ENCODE peak calls at places on chromosome 12, in eight cellular contexts. One of them, this sample, is unnamed.

GRCh38 chr12:89752331-89752730 is 43.7 kb upstream of the ATP2B1 start:
- DNase-seq in lower lobe of right lung: no peak
- DNase-seq in PC-9: no peak
- DNase-seq in stomach: no peak
- DNase-seq in SK-N-SH: no peak
- DNase-seq in Panc1: no peak
- DNase-seq in right lobe of liver: no peak
- DNase-seq in fibroblast of lung: no peak
- DNase-seq in this sample: no peak

GRCh38 chr12:123532021-123532420 is 1.5 kb downstream of the RILPL1 start:
- DNase-seq in lower lobe of right lung: no peak
- DNase-seq in PC-9: no peak
- DNase-seq in stomach: no peak
- DNase-seq in SK-N-SH: no peak
- DNase-seq in Panc1: no peak
- DNase-seq in right lobe of liver: no peak
- DNase-seq in fibroblast of lung: peak; percentile 40
- DNase-seq in this sample: no peak

GRCh38 chr12:48982397-48983080 is 4.4 kb downstream of the WNT1 start:
- DNase-seq in lower lobe of right lung: no peak
- DNase-seq in PC-9: no peak
- DNase-seq in stomach: no peak
- DNase-seq in SK-N-SH: no peak
- DNase-seq in Panc1: no peak
- DNase-seq in right lobe of liver: no peak
- DNase-seq in fibroblast of lung: no peak
- DNase-seq in this sample: no peak

GRCh38 chr12:49331360-49332222 is 5.4 kb downstream of the C1QL4 start:
- DNase-seq in lower lobe of right lung: peak; percentile 76
- DNase-seq in PC-9: no peak
- DNase-seq in stomach: peak; percentile 73
- DNase-seq in SK-N-SH: peak; percentile 81
- DNase-seq in Panc1: no peak
- DNase-seq in right lobe of liver: peak; percentile 70
- DNase-seq in fibroblast of lung: peak; percentile 67
- DNase-seq in this sample: no peak

GRCh38 chr12:111437816-111438454 is 32.2 kb downstream of the SH2B3 start:
- DNase-seq in lower lobe of right lung: peak; percentile 76
- DNase-seq in PC-9: peak; percentile 60
- DNase-seq in stomach: no peak
- DNase-seq in SK-N-SH: no peak
- DNase-seq in Panc1: no peak
- DNase-seq in right lobe of liver: peak; percentile 66
- DNase-seq in fibroblast of lung: peak; percentile 89
- DNase-seq in this sample: no peak

GRCh38 chr12:122190842-122191668 is 8.1 kb downstream of the LRRC43 start:
- DNase-seq in lower lobe of right lung: peak; percentile 57
- DNase-seq in PC-9: peak; percentile 57
- DNase-seq in stomach: peak; percentile 83
- DNase-seq in SK-N-SH: peak; percentile 87
- DNase-seq in Panc1: peak; percentile 57
- DNase-seq in right lobe of liver: peak; percentile 64
- DNase-seq in fibroblast of lung: peak; percentile 40
- DNase-seq in this sample: peak; percentile 31

GRCh38 chr12:45337835-45338234 is 121.9 kb downstream of the ANO6 start:
- DNase-seq in lower lobe of right lung: no peak
- DNase-seq in PC-9: no peak
- DNase-seq in stomach: no peak
- DNase-seq in SK-N-SH: no peak
- DNase-seq in Panc1: no peak
- DNase-seq in right lobe of liver: no peak
- DNase-seq in fibroblast of lung: no peak
- DNase-seq in this sample: no peak

GRCh38 chr12:113120670-113121370 is 14.7 kb downstream of the RASAL1 start:
- DNase-seq in lower lobe of right lung: no peak
- DNase-seq in PC-9: no peak
- DNase-seq in stomach: no peak
- DNase-seq in SK-N-SH: peak; percentile 51
- DNase-seq in Panc1: no peak
- DNase-seq in right lobe of liver: no peak
- DNase-seq in fibroblast of lung: no peak
- DNase-seq in this sample: no peak

GRCh38 chr12:65121049-65121955 is at the start of gene WIF1:
- DNase-seq in lower lobe of right lung: peak; percentile 84
- DNase-seq in PC-9: no peak
- DNase-seq in stomach: peak; percentile 45
- DNase-seq in SK-N-SH: peak; percentile 69
- DNase-seq in Panc1: no peak
- DNase-seq in right lobe of liver: peak; percentile 38
- DNase-seq in fibroblast of lung: peak; percentile 8
- DNase-seq in this sample: no peak

GRCh38 chr12:44021471-44021971 is 185.6 kb downstream of the TMEM117 start:
- DNase-seq in lower lobe of right lung: no peak
- DNase-seq in PC-9: no peak
- DNase-seq in stomach: no peak
- DNase-seq in SK-N-SH: no peak
- DNase-seq in Panc1: no peak
- DNase-seq in right lobe of liver: no peak
- DNase-seq in fibroblast of lung: peak; percentile 1
- DNase-seq in this sample: no peak

GRCh38 chr12:124160102-124160501 is 134.8 kb upstream of the RFLNA start:
- DNase-seq in lower lobe of right lung: no peak
- DNase-seq in PC-9: no peak
- DNase-seq in stomach: no peak
- DNase-seq in SK-N-SH: no peak
- DNase-seq in Panc1: no peak
- DNase-seq in right lobe of liver: no peak
- DNase-seq in fibroblast of lung: peak; percentile 13
- DNase-seq in this sample: no peak

GRCh38 chr12:68428724-68429580 is 96.8 kb upstream of the MDM1 start:
- DNase-seq in lower lobe of right lung: no peak
- DNase-seq in PC-9: no peak
- DNase-seq in stomach: no peak
- DNase-seq in SK-N-SH: no peak
- DNase-seq in Panc1: no peak
- DNase-seq in right lobe of liver: no peak
- DNase-seq in fibroblast of lung: peak; percentile 91
- DNase-seq in this sample: no peak

GRCh38 chr12:116737774-116738657 is at the start of the genes RNFT2 and SPRING1:
- DNase-seq in lower lobe of right lung: peak; percentile 99
- DNase-seq in PC-9: peak; percentile 96
- DNase-seq in stomach: peak; percentile 99
- DNase-seq in SK-N-SH: peak; percentile 99
- DNase-seq in Panc1: peak; percentile 92
- DNase-seq in right lobe of liver: peak; percentile 99
- DNase-seq in fibroblast of lung: peak; percentile 99
- DNase-seq in this sample: peak; percentile 98

GRCh38 chr12:31406345-31406744 is 80.4 kb upstream of the SINHCAF start:
- DNase-seq in lower lobe of right lung: no peak
- DNase-seq in PC-9: no peak
- DNase-seq in stomach: no peak
- DNase-seq in SK-N-SH: no peak
- DNase-seq in Panc1: no peak
- DNase-seq in right lobe of liver: no peak
- DNase-seq in fibroblast of lung: no peak
- DNase-seq in this sample: no peak

GRCh38 chr12:16670456-16671050 is 64.6 kb upstream of the LMO3 start:
- DNase-seq in lower lobe of right lung: no peak
- DNase-seq in PC-9: no peak
- DNase-seq in stomach: no peak
- DNase-seq in SK-N-SH: no peak
- DNase-seq in Panc1: no peak
- DNase-seq in right lobe of liver: no peak
- DNase-seq in fibroblast of lung: peak; percentile 62
- DNase-seq in this sample: no peak

GRCh38 chr12:28550757-28551381 is 360.6 kb downstream of the CCDC91 start:
- DNase-seq in lower lobe of right lung: no peak
- DNase-seq in PC-9: peak; percentile 71
- DNase-seq in stomach: no peak
- DNase-seq in SK-N-SH: no peak
- DNase-seq in Panc1: no peak
- DNase-seq in right lobe of liver: no peak
- DNase-seq in fibroblast of lung: peak; percentile 84
- DNase-seq in this sample: no peak

GRCh38 chr12:75087656-75088055 is 122.0 kb downstream of the KCNC2 start:
- DNase-seq in lower lobe of right lung: no peak
- DNase-seq in PC-9: no peak
- DNase-seq in stomach: no peak
- DNase-seq in SK-N-SH: no peak
- DNase-seq in Panc1: no peak
- DNase-seq in right lobe of liver: no peak
- DNase-seq in fibroblast of lung: peak; percentile 1
- DNase-seq in this sample: no peak

GRCh38 chr12:57085999-57086950 is 2.6 kb upstream of the NAB2 start:
- DNase-seq in lower lobe of right lung: peak; percentile 76
- DNase-seq in PC-9: no peak
- DNase-seq in stomach: peak; percentile 37
- DNase-seq in SK-N-SH: peak; percentile 72
- DNase-seq in Panc1: no peak
- DNase-seq in right lobe of liver: peak; percentile 65
- DNase-seq in fibroblast of lung: peak; percentile 79
- DNase-seq in this sample: peak; percentile 26

GRCh38 chr12:40170593-40170992 is 54.2 kb upstream of the LRRK2 start:
- DNase-seq in lower lobe of right lung: peak; percentile 52
- DNase-seq in PC-9: no peak
- DNase-seq in stomach: no peak
- DNase-seq in SK-N-SH: no peak
- DNase-seq in Panc1: no peak
- DNase-seq in right lobe of liver: no peak
- DNase-seq in fibroblast of lung: no peak
- DNase-seq in this sample: no peak

GRCh38 chr12:34347367-34347766 is 325.1 kb downstream of the ALG10 start:
- DNase-seq in lower lobe of right lung: no peak
- DNase-seq in PC-9: peak; percentile 44
- DNase-seq in stomach: no peak
- DNase-seq in SK-N-SH: peak; percentile 60
- DNase-seq in Panc1: no peak
- DNase-seq in right lobe of liver: no peak
- DNase-seq in fibroblast of lung: no peak
- DNase-seq in this sample: no peak

GRCh38 chr12:34349673-34349961 is 327.3 kb downstream of the ALG10 start:
- DNase-seq in lower lobe of right lung: no peak
- DNase-seq in PC-9: no peak
- DNase-seq in stomach: no peak
- DNase-seq in SK-N-SH: no peak
- DNase-seq in Panc1: no peak
- DNase-seq in right lobe of liver: no peak
- DNase-seq in fibroblast of lung: no peak
- DNase-seq in this sample: no peak

GRCh38 chr12:34346372-34347034 is 324.2 kb downstream of the ALG10 start:
- DNase-seq in lower lobe of right lung: no peak
- DNase-seq in PC-9: no peak
- DNase-seq in stomach: no peak
- DNase-seq in SK-N-SH: no peak
- DNase-seq in Panc1: no peak
- DNase-seq in right lobe of liver: no peak
- DNase-seq in fibroblast of lung: no peak
- DNase-seq in this sample: no peak

GRCh38 chr12:34348836-34349672 is 326.8 kb downstream of the ALG10 start:
- DNase-seq in lower lobe of right lung: no peak
- DNase-seq in PC-9: no peak
- DNase-seq in stomach: no peak
- DNase-seq in SK-N-SH: no peak
- DNase-seq in Panc1: no peak
- DNase-seq in right lobe of liver: no peak
- DNase-seq in fibroblast of lung: no peak
- DNase-seq in this sample: no peak

GRCh38 chr12:34348064-34348463 is 325.8 kb downstream of the ALG10 start:
- DNase-seq in lower lobe of right lung: no peak
- DNase-seq in PC-9: no peak
- DNase-seq in stomach: no peak
- DNase-seq in SK-N-SH: no peak
- DNase-seq in Panc1: no peak
- DNase-seq in right lobe of liver: no peak
- DNase-seq in fibroblast of lung: no peak
- DNase-seq in this sample: no peak
- H3K9me3 ChIP-seq in lower lobe of right lung: no peaks in the 10 kb centered on the region
- H3K9me3 ChIP-seq in PC-9: no peaks in the 10 kb centered on the region
- H3K9me3 ChIP-seq in stomach: peaks cover 98% of the 10 kb centered on the region
- H3K9me3 ChIP-seq in SK-N-SH: no peaks in the 10 kb centered on the region
- H3K9me3 ChIP-seq in Panc1: no peaks in the 10 kb centered on the region
- H3K9me3 ChIP-seq in right lobe of liver: no peaks in the 10 kb centered on the region
- H3K9me3 ChIP-seq in fibroblast of lung: no peaks in the 10 kb centered on the region
- H3K9me3 ChIP-seq in this sample: no peaks in the 10 kb centered on the region

DNA sequence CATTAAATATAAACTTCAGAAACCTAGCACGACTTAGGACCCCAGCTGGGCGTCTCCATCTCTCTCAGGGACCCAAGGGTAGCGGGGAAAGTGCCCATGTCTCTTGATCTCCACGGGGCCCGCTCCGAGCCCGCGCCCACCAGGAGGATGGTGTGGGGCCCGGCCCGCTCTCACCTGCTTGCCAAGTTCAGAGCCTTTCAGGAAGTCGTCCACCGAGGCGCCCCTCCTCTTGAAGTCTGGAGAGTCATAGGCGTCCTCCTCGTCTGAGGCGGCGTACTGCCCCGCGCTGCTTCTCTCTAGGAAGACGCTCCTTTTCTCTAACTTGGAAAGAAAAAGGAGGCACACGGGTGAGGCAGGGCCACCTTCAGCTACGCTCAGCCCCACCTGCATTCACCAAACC is 96.9 kb downstream of the PIWIL1 start:
- DNase-seq in lower lobe of right lung: no peak
- DNase-seq in PC-9: no peak
- DNase-seq in stomach: no peak
- DNase-seq in SK-N-SH: no peak
- DNase-seq in Panc1: no peak
- DNase-seq in right lobe of liver: no peak
- DNase-seq in fibroblast of lung: no peak
- DNase-seq in this sample: no peak
- H3K9me3 ChIP-seq in lower lobe of right lung: no peaks in the 10 kb centered on the region
- H3K9me3 ChIP-seq in PC-9: no peaks in the 10 kb centered on the region
- H3K9me3 ChIP-seq in stomach: peaks cover 26% of the 10 kb centered on the region
- H3K9me3 ChIP-seq in SK-N-SH: no peaks in the 10 kb centered on the region
- H3K9me3 ChIP-seq in Panc1: no peaks in the 10 kb centered on the region
- H3K9me3 ChIP-seq in right lobe of liver: no peaks in the 10 kb centered on the region
- H3K9me3 ChIP-seq in fibroblast of lung: no peaks in the 10 kb centered on the region
- H3K9me3 ChIP-seq in this sample: no peaks in the 10 kb centered on the region

GRCh38 chr12:132344181-132344580 is 14.8 kb upstream of the GALNT9 start:
- DNase-seq in lower lobe of right lung: no peak
- DNase-seq in PC-9: no peak
- DNase-seq in stomach: no peak
- DNase-seq in SK-N-SH: no peak
- DNase-seq in Panc1: no peak
- DNase-seq in right lobe of liver: no peak
- DNase-seq in fibroblast of lung: no peak
- DNase-seq in this sample: no peak
- H3K9me3 ChIP-seq in lower lobe of right lung: no peaks in the 10 kb centered on the region
- H3K9me3 ChIP-seq in PC-9: no peaks in the 10 kb centered on the region
- H3K9me3 ChIP-seq in stomach: no peaks in the 10 kb centered on the region
- H3K9me3 ChIP-seq in SK-N-SH: no peaks in the 10 kb centered on the region
- H3K9me3 ChIP-seq in Panc1: no peaks in the 10 kb centered on the region
- H3K9me3 ChIP-seq in right lobe of liver: no peaks in the 10 kb centered on the region
- H3K9me3 ChIP-seq in fibroblast of lung: peaks cover 3% of the 10 kb centered on the region
- H3K9me3 ChIP-seq in this sample: no peaks in the 10 kb centered on the region

DNA sequence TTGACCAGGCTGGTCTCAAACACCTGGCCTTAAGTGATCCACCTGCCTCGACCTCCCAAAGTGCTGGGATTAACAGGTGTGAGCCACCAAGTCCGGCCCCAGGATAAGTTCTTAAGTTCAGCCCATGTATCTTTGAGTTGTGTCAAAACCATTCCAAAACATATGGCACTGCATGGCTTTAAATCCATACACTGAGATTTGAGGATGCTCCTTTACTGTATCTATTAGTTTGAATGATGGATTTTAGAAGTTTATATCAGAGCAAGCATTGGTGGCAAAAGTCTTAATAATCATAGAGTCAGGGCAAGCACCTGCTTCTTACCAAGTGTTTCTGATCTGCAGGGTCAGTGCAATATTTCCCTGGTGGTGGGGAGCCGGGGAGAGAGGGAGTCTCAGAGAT is 6.1 kb downstream of the KRT6B start:
- DNase-seq in lower lobe of right lung: no peak
- DNase-seq in PC-9: no peak
- DNase-seq in stomach: no peak
- DNase-seq in SK-N-SH: no peak
- DNase-seq in Panc1: no peak
- DNase-seq in right lobe of liver: no peak
- DNase-seq in fibroblast of lung: no peak
- DNase-seq in this sample: no peak
- H3K9me3 ChIP-seq in lower lobe of right lung: no peaks in the 10 kb centered on the region
- H3K9me3 ChIP-seq in PC-9: no peaks in the 10 kb centered on the region
- H3K9me3 ChIP-seq in stomach: no peaks in the 10 kb centered on the region
- H3K9me3 ChIP-seq in SK-N-SH: no peaks in the 10 kb centered on the region
- H3K9me3 ChIP-seq in Panc1: no peaks in the 10 kb centered on the region
- H3K9me3 ChIP-seq in right lobe of liver: no peaks in the 10 kb centered on the region
- H3K9me3 ChIP-seq in fibroblast of lung: no peaks in the 10 kb centered on the region
- H3K9me3 ChIP-seq in this sample: no peaks in the 10 kb centered on the region